ENCODE peak calls at places on chromosomes 12 and 14, in nine cellular contexts. X is choroid plexus epithelial cell, Q is AG08395, D is left cardiac atrium, L is cardiac septum, J is progenitor cell of endocrine pancreas, U is fibroblast of mammary gland, C is NB4, T is pancreas. E is an unnamed sample.

GRCh38 chr12:103495158-103495782 is 498 bp downstream of the C12orf42 start:
- DNase-seq in X (no peak), L (no peak), T (no peak), C (no peak), J (no peak), D (peak; percentile 24), U (no peak), Q (no peak), E (no peak)

GRCh38 chr12:40446385-40446784 is 221.6 kb downstream of the LRRK2 start:
- DNase-seq in C (peak; percentile 35), T (no peak), U (peak; percentile 13), L (no peak), J (no peak), X (peak; percentile 8), D (no peak), Q (peak; percentile 27), E (no peak)

GRCh38 chr12:122687091-122687490 is 16.1 kb downstream of the HCAR2 start:
- DNase-seq in J (no peak), U (no peak), Q (no peak), L (no peak), T (no peak), C (no peak), D (no peak), X (peak; percentile 69), E (no peak)

GRCh38 chr14:34212574-34212973 is 249.5 kb downstream of the SPTSSA start:
- DNase-seq in X (no peak), D (no peak), C (no peak), L (no peak), J (no peak), Q (peak; percentile 52), T (no peak), U (peak; percentile 91), E (no peak)

GRCh38 chr12:93868771-93869170 is 191.6 kb downstream of the CRADD start:
- DNase-seq in J (no peak), X (peak; percentile 91), L (no peak), D (no peak), C (no peak), Q (peak; percentile 50), U (peak; percentile 94), T (no peak), E (no peak)

GRCh38 chr12:64737539-64737938 is 21.7 kb downstream of the GNS start:
- DNase-seq in U (no peak), C (no peak), D (no peak), J (no peak), Q (no peak), X (no peak), T (no peak), L (no peak), E (no peak)

GRCh38 chr14:101585211-101585610 is 23.9 kb downstream of the DIO3 start:
- DNase-seq in C (no peak), X (no peak), Q (no peak), J (no peak), L (no peak), U (no peak), T (no peak), D (no peak), E (no peak)

GRCh38 chr14:73973497-73973896 is 23.4 kb downstream of the COQ6 start:
- DNase-seq in L (no peak), T (no peak), X (no peak), D (no peak), C (no peak), J (no peak), U (no peak), Q (no peak), E (no peak)

GRCh38 chr12:47079894-47080724 is at the start of gene AMIGO2:
- DNase-seq in J (no peak), X (peak; percentile 59), D (peak; percentile 81), L (peak; percentile 78), T (peak; percentile 51), C (peak; percentile 32), Q (peak; percentile 31), U (peak; percentile 46), E (no peak)

GRCh38 chr12:55610598-55610997 is 26.1 kb upstream of the OR10P1 start:
- DNase-seq in T (no peak), L (no peak), C (no peak), Q (no peak), U (no peak), J (no peak), D (no peak), X (no peak), E (no peak)

GRCh38 chr12:67797316-67797741 is 148.8 kb downstream of the DYRK2 start:
- DNase-seq in U (peak; percentile 17), J (no peak), C (no peak), Q (no peak), T (peak; percentile 19), L (no peak), X (no peak), D (peak; percentile 45), E (no peak)

GRCh38 chr14:53412819-53413664 is 259.9 kb upstream of the DDHD1 start:
- DNase-seq in Q (no peak), X (peak; percentile 41), C (peak; percentile 9), T (no peak), J (no peak), D (no peak), U (peak; percentile 33), L (no peak), E (no peak)

GRCh38 chr12:100127766-100128508 is 14.7 kb downstream of the BLTP3B start:
- DNase-seq in Q (peak; percentile 38), J (no peak), T (no peak), C (peak; percentile 93), D (no peak), L (no peak), U (peak; percentile 82), X (peak; percentile 82), E (no peak)

GRCh38 chr14:24381363-24382102 is 13.5 kb downstream of the NFATC4 start:
- DNase-seq in U (no peak), J (no peak), T (no peak), Q (no peak), D (no peak), X (peak; percentile 51), C (no peak), L (no peak), E (no peak)